ENCODE peak calls at places on chromosomes 6 and 20, in seven cellular contexts. N is upper lobe of left lung, W is upper lobe of right lung, B is pancreas, R is heart left ventricle, K is Panc1, F is A549. T is an unnamed sample.

GRCh38 chr6:135314543-135314942 is 133.4 kb downstream of the MYB start:
- ATAC-seq in N (no peak), W (no peak), B (no peak), R (no peak), K (no peak), F (no peak), T (no peak)

GRCh38 chr6:29665942-29666825 is 9.3 kb downstream of the MOG start:
- ATAC-seq in N (no peak), W (peak), B (no peak), R (peak), K (no peak), F (no peak), T (no peak)

GRCh38 chr6:30037182-30037788 is 23.8 kb upstream of the POLR1H start:
- ATAC-seq in N (no peak), W (peak), B (no peak), R (no peak), K (peak), F (peak), T (no peak)

GRCh38 chr6:106473807-106474206 is 113.3 kb downstream of the CRYBG1 start:
- ATAC-seq in N (no peak), W (no peak), B (peak), R (no peak), K (no peak), F (no peak), T (no peak)

GRCh38 chr20:13625241-13625981 is 13.3 kb downstream of the TASP1 start:
- ATAC-seq in N (no peak), W (peak), B (no peak), R (no peak), K (no peak), F (no peak), T (no peak)

GRCh38 chr6:24692851-24693592 is 25.9 kb downstream of the C6orf62 start:
- ATAC-seq in N (no peak), W (no peak), B (no peak), R (no peak), K (no peak), F (no peak), T (no peak)

GRCh38 chr6:109872549-109872948 is 105.6 kb upstream of the GPR6 start:
- ATAC-seq in N (no peak), W (no peak), B (no peak), R (no peak), K (no peak), F (no peak), T (no peak)

GRCh38 chr20:50126662-50127061 is 13.7 kb upstream of the UBE2V1 start:
- ATAC-seq in N (no peak), W (peak), B (peak), R (no peak), K (no peak), F (peak), T (peak)

GRCh38 chr6:24426729-24427446 is 24.2 kb downstream of the MRS2 start:
- ATAC-seq in N (no peak), W (no peak), B (no peak), R (no peak), K (no peak), F (no peak), T (no peak)

GRCh38 chr20:1934162-1934561 is 39.0 kb downstream of the SIRPA start:
- ATAC-seq in N (no peak), W (no peak), B (no peak), R (no peak), K (no peak), F (no peak), T (peak)

GRCh38 chr6:119322715-119323350 is 26.7 kb downstream of the MAN1A1 start:
- ATAC-seq in N (no peak), W (peak), B (peak), R (no peak), K (no peak), F (no peak), T (no peak)

GRCh38 chr20:60691966-60692615 is 560.0 kb upstream of the CDH4 start:
- ATAC-seq in N (no peak), W (no peak), B (no peak), R (no peak), K (no peak), F (no peak), T (no peak)
- H3K4me3 ChIP-seq in N (no peak), W (no peak), B (no peak), R (no peak), K (no peak), F (no peak), T (no peak)

DNA sequence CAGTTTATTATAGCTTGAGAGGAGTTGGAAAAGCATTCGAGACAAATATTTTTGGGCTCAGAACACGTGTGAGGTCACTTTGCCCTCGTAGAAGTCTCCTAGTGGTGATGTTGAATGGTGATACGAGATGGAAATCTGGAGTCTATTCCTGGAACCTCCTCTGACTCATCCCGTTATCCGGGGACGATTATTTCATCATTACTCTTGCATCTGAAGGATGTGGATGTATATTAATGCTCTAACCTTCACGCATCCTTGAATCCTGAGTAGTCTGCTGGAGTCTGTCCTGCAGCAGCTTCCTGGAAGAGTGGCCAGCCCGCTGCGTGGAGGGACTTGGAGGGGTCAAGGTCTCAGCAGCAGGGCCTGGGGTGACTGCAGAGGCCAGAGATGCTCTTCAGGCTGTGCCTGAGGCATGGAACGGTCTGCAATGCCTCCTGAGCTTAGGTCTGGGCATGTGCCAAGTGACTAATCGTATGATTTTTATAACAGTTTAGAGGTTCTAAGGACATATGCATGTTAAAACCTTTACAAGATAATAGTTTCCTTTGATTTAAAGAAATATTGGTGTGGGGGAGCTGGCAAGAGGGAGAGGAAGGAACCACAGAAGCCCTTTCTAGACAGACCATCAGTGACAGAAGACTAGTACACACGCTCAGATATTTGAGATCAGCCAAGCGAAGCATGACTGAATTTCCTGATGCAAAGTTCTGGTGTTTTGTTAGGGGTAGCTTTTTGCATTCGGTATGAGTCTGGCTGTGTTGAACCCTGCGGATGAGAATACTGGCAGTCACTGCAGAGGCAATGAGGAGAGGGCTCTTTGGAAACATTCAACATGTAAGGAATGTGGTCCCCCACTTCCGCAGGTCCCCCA is 400.2 kb downstream of the QKI start:
- ATAC-seq in N (no peak), W (peak), B (peak), R (no peak), K (no peak), F (peak), T (peak)
- TF ChIP-seq CTCF in N (no peak), W (no peak), B (no peak), R (no peak), K (no peak), F (no peak), T (peak)

GRCh38 chr20:63025534-63026331 is 19.0 kb upstream of the BHLHE23 start:
- ATAC-seq in N (no peak), W (peak), B (no peak), R (no peak), K (no peak), F (no peak), T (no peak)
- H3K27ac ChIP-seq in N (no peak), W (no peak), B (no peak), R (no peak), K (no peak), F (no peak), T (no peak)

GRCh38 chr6:113640046-113640445 is 217.1 kb upstream of the MARCKS start:
- ATAC-seq in N (no peak), W (no peak), B (peak), R (no peak), K (no peak), F (no peak), T (no peak)
- H3K4me3 ChIP-seq in N (no peak), W (no peak), B (no peak), R (no peak), K (no peak), F (no peak), T (no peak)